ENCODE peak calls at places on chromosomes 13 and 19, in ten cellular contexts. N is tibial artery, G is tibial nerve, S is heart right ventricle, X is PC-3, M is transverse colon, T is mucosa of descending colon, I is colonic mucosa, K is mammary epithelial cell, W is PC-9. F is an unnamed sample. For H3K36me3, the result is how much of the 10 kb centered on the place peaks cover.

GRCh38 chr19:23817519-23817918 is 58.8 kb upstream of the ZNF681 start:
- DNase-seq in N (no peak), G (no peak), S (peak), X (peak), M (peak), T (peak), I (peak), K (peak), W (no peak), F (peak)

GRCh38 chr19:47992070-47992469 is at the start of gene BSPH1:
- DNase-seq in N (no peak), G (no peak), S (no peak), X (no peak), M (no peak), T (no peak), I (no peak), K (no peak), W (no peak), F (no peak)

GRCh38 chr13:46664195-46664594 is 111.2 kb downstream of the LRCH1 start:
- DNase-seq in N (no peak), G (no peak), S (no peak), X (no peak), M (no peak), T (no peak), I (no peak), K (no peak), W (no peak), F (no peak)

GRCh38 chr13:35760678-35761308 is 284.3 kb upstream of the MAB21L1 start:
- DNase-seq in N (no peak), G (no peak), S (no peak), X (no peak), M (no peak), T (no peak), I (no peak), K (no peak), W (no peak), F (no peak)

GRCh38 chr19:57664269-57665127 is 4.2 kb upstream of the ZSCAN4 start:
- DNase-seq in N (peak), G (no peak), S (peak), X (peak), M (peak), T (peak), I (peak), K (peak), W (peak), F (peak)

GRCh38 chr13:28147489-28147888 is 9.1 kb downstream of the PAN3 start:
- DNase-seq in N (no peak), G (no peak), S (no peak), X (peak), M (no peak), T (no peak), I (no peak), K (peak), W (peak), F (no peak)

GRCh38 chr13:69292789-69293425 is 814.7 kb upstream of the ATXN8OS start:
- DNase-seq in N (no peak), G (no peak), S (no peak), X (no peak), M (no peak), T (no peak), I (no peak), K (no peak), W (no peak), F (no peak)

GRCh38 chr13:99067160-99067985 is 89.5 kb upstream of the DOCK9 start:
- DNase-seq in N (no peak), G (no peak), S (no peak), X (peak), M (no peak), T (no peak), I (no peak), K (peak), W (peak), F (no peak)

GRCh38 chr19:48627211-48627864 is 8.0 kb downstream of the SPHK2 start:
- DNase-seq in N (peak), G (no peak), S (no peak), X (no peak), M (peak), T (peak), I (peak), K (peak), W (peak), F (no peak)

GRCh38 chr19:14381689-14382474 is 638 bp downstream of the ADGRE5 start:
- DNase-seq in N (peak), G (no peak), S (peak), X (peak), M (peak), T (peak), I (peak), K (peak), W (peak), F (no peak)

GRCh38 chr13:38430761-38431160 is 81.1 kb downstream of the UFM1 start:
- DNase-seq in N (no peak), G (no peak), S (no peak), X (no peak), M (no peak), T (no peak), I (no peak), K (no peak), W (no peak), F (no peak)

GRCh38 chr13:110965038-110965754 is 50.3 kb upstream of the ANKRD10 start:
- DNase-seq in N (no peak), G (no peak), S (no peak), X (peak), M (no peak), T (no peak), I (no peak), K (peak), W (peak), F (no peak)

GRCh38 chr13:40665754-40666057 is 735 bp downstream of the FOXO1 start:
- DNase-seq in N (no peak), G (no peak), S (no peak), X (peak), M (no peak), T (no peak), I (no peak), K (no peak), W (no peak), F (no peak)

GRCh38 chr19:37654118-37654517 is 1.1 kb downstream of the ZFP30 start:
- DNase-seq in N (no peak), G (no peak), S (no peak), X (no peak), M (no peak), T (no peak), I (no peak), K (peak), W (no peak), F (no peak)

GRCh38 chr19:9324584-9324962 is 594 bp downstream of the ZNF559 start:
- DNase-seq in N (no peak), G (no peak), S (no peak), X (no peak), M (no peak), T (no peak), I (no peak), K (no peak), W (no peak), F (no peak)

GRCh38 chr19:16343156-16343555 is 18.5 kb downstream of the KLF2 start:
- DNase-seq in N (no peak), G (no peak), S (no peak), X (no peak), M (no peak), T (no peak), I (no peak), K (no peak), W (no peak), F (no peak)

GRCh38 chr19:35037716-35038622 is 3.6 kb upstream of the HPN start:
- DNase-seq in N (no peak), G (no peak), S (no peak), X (no peak), M (no peak), T (no peak), I (no peak), K (no peak), W (no peak), F (peak)

GRCh38 chr19:41478171-41478570 is 35.2 kb downstream of the ERICH4 start:
- DNase-seq in N (no peak), G (no peak), S (peak), X (no peak), M (no peak), T (no peak), I (no peak), K (no peak), W (no peak), F (no peak)

GRCh38 chr19:51509823-51510660 is 8.4 kb upstream of the SIGLEC12 start:
- DNase-seq in N (no peak), G (no peak), S (no peak), X (no peak), M (no peak), T (no peak), I (no peak), K (no peak), W (no peak), F (no peak)

GRCh38 chr13:95156208-95156607 is 145.0 kb downstream of the ABCC4 start:
- DNase-seq in N (no peak), G (no peak), S (no peak), X (peak), M (no peak), T (no peak), I (no peak), K (no peak), W (no peak), F (no peak)

DNA sequence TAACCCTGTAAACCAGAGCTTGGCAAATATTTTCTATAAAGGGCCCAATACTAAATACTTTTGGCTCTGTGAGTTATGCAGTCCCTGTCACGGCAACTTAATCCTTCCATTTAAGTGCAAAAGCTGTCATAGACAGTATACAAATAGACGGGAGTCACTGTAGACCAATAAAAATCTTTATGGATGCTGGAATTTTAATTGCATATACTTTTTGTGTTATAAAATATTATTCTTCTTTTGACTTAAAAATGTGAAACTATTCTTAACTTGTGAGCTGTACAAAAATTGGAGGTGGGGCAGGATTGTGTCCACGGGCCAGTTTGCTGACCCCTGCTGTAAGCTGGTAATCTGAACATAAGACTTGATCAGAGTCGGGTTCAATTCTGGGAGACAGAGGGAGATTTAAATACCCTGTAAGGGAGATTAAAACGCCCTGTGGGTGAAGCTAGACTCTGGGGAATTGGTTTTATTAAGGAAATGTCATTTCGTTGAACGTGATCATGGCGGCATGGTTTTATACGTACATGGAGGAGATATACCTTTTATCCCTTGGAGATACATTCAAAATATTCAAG is 21.7 kb downstream of the TNFSF14 start:
- DNase-seq in N (no peak), G (no peak), S (no peak), X (no peak), M (no peak), T (no peak), I (no peak), K (no peak), W (no peak), F (no peak)
- H3K36me3 ChIP-seq in N (under half), G (under half), S (under half), X (under half), M (under half), T (under half), I (under half), K (under half), W (under half), F (under half)

GRCh38 chr13:66154354-66154753 is 1075.8 kb downstream of the PCDH9 start:
- DNase-seq in N (no peak), G (no peak), S (no peak), X (no peak), M (no peak), T (no peak), I (no peak), K (no peak), W (no peak), F (no peak)
- TF ChIP-seq CTCF in N (no peak), G (no peak), S (no peak), X (no peak), M (no peak), T (no peak), I (no peak), K (no peak), W (no peak), F (no peak)

DNA sequence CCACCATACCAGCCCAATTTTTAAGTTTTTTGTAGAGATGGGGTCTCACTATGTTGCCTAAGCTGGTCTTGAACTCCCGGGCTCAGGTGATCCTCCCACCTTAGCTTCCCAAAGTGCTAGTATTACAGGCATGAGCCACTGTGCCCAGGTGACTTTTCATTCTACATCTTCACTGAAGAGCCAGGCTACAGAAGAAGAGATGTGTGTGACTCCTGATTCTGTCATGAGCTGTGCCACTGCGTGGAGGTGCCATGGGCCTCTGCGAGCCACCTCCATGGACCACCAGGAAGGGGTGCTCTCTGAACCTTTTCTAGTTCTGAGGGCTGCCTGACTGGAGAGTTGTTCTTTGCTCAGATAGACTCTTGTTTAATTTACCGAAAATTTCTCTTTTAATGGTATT is 56.6 kb upstream of the RANBP3 start:
- DNase-seq in N (peak), G (no peak), S (no peak), X (no peak), M (no peak), T (no peak), I (no peak), K (no peak), W (no peak), F (no peak)
- H3K4me3 ChIP-seq in N (no peak), G (no peak), S (no peak), X (no peak), M (no peak), T (no peak), I (no peak), K (no peak), W (no peak), F (no peak)

GRCh38 chr19:2245273-2245672 is 3.9 kb upstream of the AMH start:
- DNase-seq in N (no peak), G (no peak), S (no peak), X (no peak), M (no peak), T (no peak), I (no peak), K (no peak), W (no peak), F (no peak)
- H3K36me3 ChIP-seq in N (half or more), G (under half), S (under half), X (under half), M (under half), T (under half), I (under half), K (under half), W (under half), F (under half)

GRCh38 chr13:97629601-97630272 is 195.8 kb downstream of the RAP2A start:
- DNase-seq in N (no peak), G (no peak), S (no peak), X (no peak), M (no peak), T (no peak), I (no peak), K (no peak), W (no peak), F (peak)

GRCh38 chr13:97627566-97627965 is 193.6 kb downstream of the RAP2A start:
- DNase-seq in N (peak), G (no peak), S (peak), X (peak), M (no peak), T (no peak), I (peak), K (peak), W (no peak), F (peak)

GRCh38 chr13:97630725-97631124 is 196.8 kb downstream of the RAP2A start:
- DNase-seq in N (no peak), G (no peak), S (no peak), X (no peak), M (no peak), T (no peak), I (no peak), K (no peak), W (no peak), F (no peak)

GRCh38 chr13:97631158-97631557 is 197.2 kb downstream of the RAP2A start:
- DNase-seq in N (no peak), G (no peak), S (no peak), X (peak), M (no peak), T (no peak), I (no peak), K (no peak), W (no peak), F (no peak)
- TF ChIP-seq CTCF in N (no peak), G (no peak), S (no peak), X (peak), M (no peak), T (no peak), I (no peak), K (no peak), W (peak), F (no peak)

GRCh38 chr13:80131204-80131603 is 209.7 kb downstream of the SPRY2 start:
- DNase-seq in N (peak), G (peak), S (peak), X (peak), M (peak), T (peak), I (peak), K (peak), W (peak), F (peak)
- H3K4me3 ChIP-seq in N (peak), G (peak), S (peak), X (peak), M (peak), T (no peak), I (peak), K (peak), W (no peak), F (no peak)

GRCh38 chr19:3639479-3639878 is 12.9 kb upstream of the CACTIN start:
- DNase-seq in N (no peak), G (no peak), S (no peak), X (no peak), M (no peak), T (no peak), I (no peak), K (no peak), W (no peak), F (no peak)

GRCh38 chr19:3643592-3644313 is 17.2 kb upstream of the CACTIN start:
- DNase-seq in N (no peak), G (no peak), S (no peak), X (no peak), M (no peak), T (no peak), I (no peak), K (no peak), W (no peak), F (no peak)

GRCh38 chr19:3642987-3643386 is 16.4 kb upstream of the CACTIN start:
- DNase-seq in N (no peak), G (no peak), S (no peak), X (no peak), M (no peak), T (no peak), I (no peak), K (no peak), W (no peak), F (no peak)

GRCh38 chr19:3642296-3642695 is 15.7 kb upstream of the CACTIN start:
- DNase-seq in N (no peak), G (no peak), S (no peak), X (no peak), M (no peak), T (no peak), I (no peak), K (no peak), W (no peak), F (no peak)

DNA sequence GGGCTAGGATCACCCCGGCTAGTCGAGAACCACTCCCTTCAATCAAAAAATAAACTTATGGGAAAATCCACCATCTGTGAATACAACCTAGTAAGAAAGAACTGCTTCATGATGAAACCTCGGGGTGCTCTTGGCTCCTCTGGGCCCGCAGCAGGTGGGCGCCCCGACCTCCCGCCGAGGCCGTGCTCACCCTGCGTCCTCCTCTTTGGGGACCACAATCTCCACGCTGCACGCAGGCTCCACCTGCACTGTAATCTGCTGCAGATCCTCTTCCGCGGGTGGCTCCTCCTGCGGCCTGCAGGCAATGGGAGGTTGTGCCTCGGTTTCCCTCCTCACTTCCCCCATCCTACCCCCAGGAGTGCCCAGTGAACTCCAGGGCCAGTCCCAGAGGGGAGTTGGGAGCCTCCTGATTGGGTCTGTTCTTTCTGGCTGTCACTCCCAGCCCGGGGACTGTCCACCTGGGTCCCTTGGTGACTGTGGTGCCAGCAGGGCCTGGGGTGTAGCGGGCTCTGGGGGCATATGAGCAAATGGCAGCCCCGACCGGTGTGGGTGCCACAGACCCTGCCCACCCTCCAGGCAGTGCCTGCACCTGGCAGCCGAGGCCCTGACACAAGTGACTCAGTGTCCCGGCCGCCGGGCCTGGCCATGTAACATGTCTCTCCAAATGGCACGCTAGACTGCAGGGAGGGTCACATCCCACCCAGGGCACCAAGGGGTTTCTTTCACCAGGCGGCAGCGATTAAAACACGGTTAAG is 15.1 kb upstream of the CACTIN start:
- DNase-seq in N (no peak), G (no peak), S (no peak), X (no peak), M (no peak), T (no peak), I (no peak), K (no peak), W (no peak), F (no peak)
- H3K36me3 ChIP-seq in N (half or more), G (under half), S (half or more), X (under half), M (under half), T (under half), I (under half), K (under half), W (under half), F (under half)

GRCh38 chr13:50915562-50915961 is 6.0 kb downstream of the RNASEH2B start:
- DNase-seq in N (no peak), G (no peak), S (no peak), X (no peak), M (no peak), T (no peak), I (no peak), K (no peak), W (no peak), F (no peak)
- TF ChIP-seq CTCF in N (no peak), G (no peak), S (no peak), X (no peak), M (no peak), T (no peak), I (no peak), K (no peak), W (no peak), F (no peak)